ENCODE peak calls at places on chromosomes 1 and 21, in four cellular contexts. L is suprapubic skin, P is Peyer's patch, K is IMR-90. C is an unnamed sample. For H3K9me3, the result is how much of the 10 kb centered on the place peaks cover.

GRCh38 chr1:24003331-24003972 is 23.3 kb upstream of the SRSF10 start:
- DNase-seq in L (no peak), P (no peak), K (peak), C (no peak)

GRCh38 chr1:239307886-239308285 is 78.5 kb upstream of the CHRM3 start:
- DNase-seq in L (no peak), P (no peak), K (no peak), C (no peak)

GRCh38 chr1:18575620-18576019 is 55.0 kb upstream of the PAX7 start:
- DNase-seq in L (no peak), P (peak), K (peak), C (no peak)

GRCh38 chr1:171610385-171610784 is 11.7 kb upstream of the MYOCOS start:
- DNase-seq in L (no peak), P (no peak), K (peak), C (no peak)

GRCh38 chr1:36924282-36924791 is 110.0 kb downstream of the GRIK3 start:
- DNase-seq in L (no peak), P (no peak), K (peak), C (no peak)

GRCh38 chr1:167734841-167735240 is 13.1 kb downstream of the MPZL1 start:
- DNase-seq in L (no peak), P (no peak), K (no peak), C (no peak)

GRCh38 chr1:243263824-243264223 is 8.0 kb downstream of the SDCCAG8 start:
- DNase-seq in L (no peak), P (no peak), K (no peak), C (no peak)

GRCh38 chr1:229190057-229190590 is 80.8 kb upstream of the RAB4A start:
- DNase-seq in L (no peak), P (no peak), K (no peak), C (no peak)

GRCh38 chr1:99251308-99251707 is 13.0 kb upstream of the PLPPR4 start:
- DNase-seq in L (no peak), P (no peak), K (no peak), C (no peak)

GRCh38 chr1:12450090-12450764 is 167.8 kb downstream of the DHRS3 start:
- DNase-seq in L (no peak), P (no peak), K (no peak), C (no peak)

GRCh38 chr1:204419064-204419403 is 7.4 kb upstream of the PPP1R15B start:
- DNase-seq in L (no peak), P (no peak), K (peak), C (no peak)

GRCh38 chr1:173954179-173954578 is 37.1 kb upstream of the SERPINC1 start:
- DNase-seq in L (no peak), P (no peak), K (peak), C (no peak)

GRCh38 chr1:197776348-197777082 is 1.2 kb upstream of the DENND1B start:
- DNase-seq in L (no peak), P (no peak), K (peak), C (no peak)

GRCh38 chr21:37804001-37804400 is 112.3 kb downstream of the KCNJ6 start:
- DNase-seq in L (no peak), P (no peak), K (no peak), C (no peak)

DNA sequence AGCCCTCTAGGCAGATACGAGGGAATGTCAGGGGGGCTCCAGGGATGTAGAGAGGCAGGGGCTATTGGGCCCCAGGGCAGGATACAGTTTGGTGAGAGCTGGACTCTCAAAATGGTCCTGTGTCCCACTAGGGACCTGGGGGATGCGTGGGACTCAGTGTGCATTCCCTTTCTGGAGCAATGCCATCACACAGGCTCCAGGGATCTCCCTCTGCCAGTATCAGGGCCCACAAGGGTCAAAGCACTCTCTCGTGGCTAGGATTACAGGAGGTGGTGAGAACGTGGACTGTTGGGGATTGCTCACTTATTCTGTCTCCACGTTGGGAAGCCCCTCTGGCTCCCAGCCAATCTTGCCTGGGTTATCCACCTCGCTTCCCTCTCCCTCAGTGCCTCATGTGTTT is 25.8 kb downstream of the KIAA0319L start:
- DNase-seq in L (no peak), P (no peak), K (no peak), C (no peak)
- H3K9me3 ChIP-seq in L (under half), P (under half), K (under half), C (under half)

GRCh38 chr1:125066385-125066784 is 3881.6 kb downstream of the SRGAP2C start:
- DNase-seq in L (peak), P (no peak), K (no peak), C (no peak)
- H3K9me3 ChIP-seq in L (under half), P (under half), K (under half), C (under half)

GRCh38 chr1:5680600-5680999 is 311.6 kb downstream of the NPHP4 start:
- DNase-seq in L (peak), P (no peak), K (no peak), C (no peak)
- H3K9me3 ChIP-seq in L (under half), P (under half), K (under half), C (under half)

GRCh38 chr21:27827972-27828371 is 861.1 kb upstream of the ADAMTS5 start:
- DNase-seq in L (no peak), P (no peak), K (no peak), C (no peak)

GRCh38 chr21:27831821-27832569 is 865.1 kb upstream of the ADAMTS5 start:
- DNase-seq in L (no peak), P (no peak), K (peak), C (no peak)

GRCh38 chr21:27833298-27833697 is 866.4 kb upstream of the ADAMTS5 start:
- DNase-seq in L (no peak), P (no peak), K (no peak), C (no peak)

DNA sequence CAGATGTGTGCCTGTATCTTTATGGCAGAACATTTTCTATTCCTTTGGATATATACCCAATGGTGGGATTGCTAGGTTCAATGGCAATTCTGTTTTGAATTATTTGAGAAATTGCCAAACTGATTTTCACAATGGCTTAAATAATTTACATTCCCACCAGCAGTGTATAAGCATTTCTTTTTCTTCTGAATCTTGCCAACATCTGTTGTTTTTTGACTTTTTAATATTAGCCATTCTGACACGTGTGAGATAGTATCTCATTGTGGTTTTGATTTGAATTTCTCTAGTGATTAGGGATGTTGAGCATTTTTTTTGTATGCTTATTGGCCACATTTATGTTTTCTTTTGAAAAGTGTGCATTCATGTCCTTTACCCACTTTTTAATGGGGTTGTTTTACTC is 864.3 kb upstream of the ADAMTS5 start:
- DNase-seq in L (no peak), P (no peak), K (no peak), C (no peak)
- H3K9me3 ChIP-seq in L (under half), P (under half), K (under half), C (under half)

DNA sequence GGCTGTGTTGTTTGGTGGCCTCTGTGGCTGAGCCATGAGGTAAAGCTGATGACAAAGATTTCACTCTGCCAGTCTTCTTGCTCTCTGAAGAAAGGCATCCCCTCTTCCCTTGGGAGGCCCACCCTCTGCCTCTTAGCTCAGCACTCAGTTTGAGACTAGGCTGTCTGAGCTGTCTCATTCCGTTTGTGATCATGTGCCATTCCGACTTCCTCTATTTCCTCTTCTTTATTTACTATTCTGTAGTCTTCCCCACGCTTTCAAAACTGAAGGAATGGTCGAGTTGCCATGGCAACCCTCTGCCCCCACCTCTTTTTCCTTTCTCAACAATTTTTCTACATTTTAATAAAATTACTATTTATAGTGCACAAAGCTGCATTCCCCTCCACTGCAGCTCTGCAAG is 30.9 kb downstream of the KCNA3 start:
- DNase-seq in L (no peak), P (no peak), K (no peak), C (no peak)
- H3K9me3 ChIP-seq in L (under half), P (under half), K (under half), C (under half)

GRCh38 chr1:49842596-49842995 is 181.2 kb downstream of the AGBL4 start:
- DNase-seq in L (no peak), P (no peak), K (no peak), C (no peak)

DNA sequence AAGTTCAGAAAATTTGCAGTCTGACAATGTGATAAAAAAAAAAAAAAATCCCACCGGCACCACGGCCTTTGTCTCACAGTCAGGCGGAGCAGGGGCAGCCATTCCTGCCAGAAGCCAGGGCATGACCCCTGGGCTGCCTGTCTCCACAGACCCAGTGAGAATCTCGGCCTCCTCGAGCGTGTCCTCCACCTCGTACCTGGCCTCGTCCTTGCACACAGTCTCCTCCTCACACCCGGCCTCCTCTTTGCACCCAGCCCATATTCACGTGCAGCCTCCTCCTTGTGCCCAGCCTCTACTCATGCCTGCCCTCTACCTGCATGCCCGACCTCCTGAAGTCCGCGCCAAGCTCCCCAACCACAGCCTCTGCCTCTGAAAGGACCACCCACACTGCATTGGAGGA is 182.0 kb downstream of the AGBL4 start:
- DNase-seq in L (no peak), P (no peak), K (no peak), C (no peak)
- H3K9me3 ChIP-seq in L (under half), P (under half), K (under half), C (under half)

GRCh38 chr1:80755944-80756343 is 1044.8 kb upstream of the ADGRL2 start:
- DNase-seq in L (no peak), P (no peak), K (no peak), C (no peak)

GRCh38 chr1:80751204-80751603 is 1049.5 kb upstream of the ADGRL2 start:
- DNase-seq in L (no peak), P (no peak), K (no peak), C (no peak)
- H3K9me3 ChIP-seq in L (under half), P (under half), K (under half), C (under half)

C was measured in T-helper 17 cell.